ENCODE peak calls at places on chromosomes 11 and 22, in nine cellular contexts. X is activated T-cell treated with anti-CD3 and anti-CD28 coated beads for 1 hour, T is vagina, I is GM12865, Z is GM19239, F is BE2C, W is NCI-H1105 treated with DMSO at 0.1 percent for 48 hours, Y is NCI-H1930, R is pons. C is an unnamed sample.

GRCh38 chr11:70477607-70478006 is 79.3 kb downstream of the CTTN start:
- DNase-seq in X (no peak), T (no peak), I (no peak), Z (no peak), F (peak), W (peak), Y (no peak), R (peak), C (no peak)

GRCh38 chr11:73197348-73197747 is 20.7 kb upstream of the P2RY2 start:
- DNase-seq in X (no peak), T (no peak), I (no peak), Z (no peak), F (no peak), W (no peak), Y (no peak), R (no peak), C (no peak)

GRCh38 chr11:64531906-64532312 is 59.1 kb upstream of the SLC22A12 start:
- DNase-seq in X (no peak), T (no peak), I (no peak), Z (no peak), F (no peak), W (no peak), Y (no peak), R (no peak), C (peak)

GRCh38 chr22:42848941-42849340 is 8.1 kb downstream of the ARFGAP3 start:
- DNase-seq in X (no peak), T (no peak), I (no peak), Z (no peak), F (no peak), W (no peak), Y (no peak), R (no peak), C (no peak)

GRCh38 chr11:75565916-75566762 is 4.1 kb downstream of the SERPINH1 start:
- DNase-seq in X (no peak), T (no peak), I (no peak), Z (no peak), F (no peak), W (no peak), Y (no peak), R (no peak), C (no peak)

GRCh38 chr11:60657880-60658279 is 41.5 kb upstream of the MS4A8 start:
- DNase-seq in X (no peak), T (no peak), I (peak), Z (no peak), F (no peak), W (peak), Y (peak), R (peak), C (no peak)

GRCh38 chr11:11510939-11511338 is 110.9 kb downstream of the GALNT18 start:
- DNase-seq in X (no peak), T (no peak), I (no peak), Z (no peak), F (no peak), W (peak), Y (peak), R (peak), C (peak)

GRCh38 chr11:122863704-122864326 is 18.7 kb upstream of the JHY start:
- DNase-seq in X (peak), T (no peak), I (peak), Z (no peak), F (peak), W (peak), Y (peak), R (no peak), C (peak)

GRCh38 chr11:72642815-72643511 is 31.3 kb downstream of the PDE2A start:
- DNase-seq in X (peak), T (no peak), I (peak), Z (peak), F (peak), W (peak), Y (peak), R (no peak), C (peak)

GRCh38 chr22:38657248-38657909 is 941 bp downstream of the CBY1 start:
- DNase-seq in X (peak), T (no peak), I (peak), Z (peak), F (no peak), W (peak), Y (no peak), R (no peak), C (peak)